ENCODE peak calls at places on chromosomes 4 and X, in eight cellular contexts. M, Z, D, Y, P, B, C and K are unnamed samples. For H3K9me3, the result is how much of the 10 kb centered on the place peaks cover.

GRCh38 chrX:94256396-94256795 is 582.4 kb downstream of the FAM133A start:
- DNase-seq in C (no peak), M (peak), Y (no peak), Z (no peak), B (no peak), P (no peak), D (no peak), K (no peak)

GRCh38 chr4:114257516-114257915 is 278.1 kb upstream of the ARSJ start:
- DNase-seq in P (no peak), M (no peak), Y (no peak), D (no peak), C (no peak), B (no peak), Z (peak), K (no peak)

GRCh38 chrX:29941292-29941691 is 274.1 kb upstream of the MAGEB2 start:
- DNase-seq in B (no peak), P (no peak), M (no peak), Y (no peak), D (no peak), Z (no peak), C (no peak), K (no peak)

GRCh38 chr4:79851625-79852304 is 221.3 kb downstream of the ANTXR2 start:
- DNase-seq in B (no peak), C (no peak), D (no peak), P (no peak), Y (no peak), M (no peak), Z (peak), K (no peak)

GRCh38 chr4:156595041-156595440 is 376.6 kb downstream of the PDGFC start:
- DNase-seq in C (no peak), M (no peak), Z (no peak), P (no peak), Y (no peak), B (no peak), D (no peak), K (no peak)

GRCh38 chrX:38260231-38260630 is 39.6 kb upstream of the SRPX start:
- DNase-seq in B (no peak), D (no peak), Z (no peak), M (peak), C (peak), P (peak), Y (no peak), K (no peak)

GRCh38 chrX:69268637-69269036 is 103.4 kb upstream of the PJA1 start:
- DNase-seq in Z (no peak), Y (no peak), B (no peak), C (no peak), M (no peak), D (no peak), P (no peak), K (no peak)

GRCh38 chr4:35105486-35105885 is 1138.8 kb downstream of the ARAP2 start:
- DNase-seq in B (no peak), D (no peak), M (no peak), C (no peak), Y (peak), Z (no peak), P (no peak), K (no peak)

GRCh38 chr4:151604238-151604637 is 156.6 kb downstream of the GATB start:
- DNase-seq in D (no peak), B (no peak), Z (peak), Y (no peak), P (no peak), C (no peak), M (no peak), K (no peak)

GRCh38 chr4:52103314-52103713 is 52.2 kb downstream of the SPATA18 start:
- DNase-seq in C (peak), Z (peak), Y (no peak), M (no peak), P (peak), B (no peak), D (no peak), K (no peak)

DNA sequence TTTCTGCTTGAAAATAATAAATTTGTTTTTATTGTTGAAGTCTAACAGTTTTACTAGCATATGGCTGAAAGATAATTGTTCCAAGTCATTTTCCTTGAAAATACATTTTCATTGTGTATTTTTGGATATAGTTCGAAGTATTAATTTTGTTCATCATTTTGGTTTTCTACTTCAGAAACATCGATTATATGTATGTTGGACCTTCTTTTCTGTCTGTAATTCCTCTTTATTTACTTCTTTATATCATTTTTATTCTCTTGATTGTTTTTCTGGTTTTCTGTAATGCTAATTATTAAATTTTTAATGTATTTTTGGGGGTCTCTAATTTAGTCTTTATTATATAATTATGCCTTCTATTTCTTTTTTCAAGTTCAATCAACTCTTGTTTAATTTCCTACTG is 407.1 kb upstream of the FRG1 start:
- DNase-seq in Y (no peak), P (no peak), M (no peak), B (no peak), C (no peak), Z (peak), D (no peak), K (no peak)
- H3K9me3 ChIP-seq in Y (under half), P (under half), M (under half), B (under half), C (under half), Z (under half), D (under half), K (under half)

DNA sequence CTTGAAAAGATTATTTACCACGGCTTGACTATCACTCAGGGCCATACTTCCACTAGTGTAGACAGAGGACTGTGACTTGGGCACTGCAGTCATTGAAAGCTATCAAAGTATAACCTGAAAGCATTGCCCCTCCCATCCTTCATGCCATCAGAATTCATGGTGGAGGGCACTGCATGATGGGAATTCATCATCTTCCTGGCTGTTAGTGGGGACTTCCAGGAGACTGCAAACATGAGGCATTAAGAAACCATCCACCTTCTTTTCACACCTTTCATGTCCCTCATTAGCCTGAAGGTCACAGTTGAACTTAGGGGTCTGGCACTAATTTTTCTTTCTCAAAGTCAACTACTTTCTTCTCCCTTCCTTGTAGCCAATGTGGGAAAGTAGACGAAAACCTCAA is 25.8 kb downstream of the VSIG4 start:
- DNase-seq in B (no peak), Y (no peak), D (no peak), Z (no peak), P (no peak), M (no peak), C (no peak), K (no peak)
- H3K4me3 ChIP-seq in B (no peak), Y (no peak), D (no peak), Z (no peak), P (no peak), M (no peak), C (no peak), K (no peak)

GRCh38 chr4:184374006-184374405 is 100.3 kb downstream of the IRF2 start:
- DNase-seq in C (no peak), B (no peak), D (no peak), Z (no peak), P (no peak), M (no peak), Y (no peak), K (no peak)
- H3K9me3 ChIP-seq in C (under half), B (under half), D (under half), Z (under half), P (under half), M (under half), Y (under half), K (under half)

GRCh38 chrX:153974003-153974725 is 1.6 kb downstream of the TMEM187 start:
- DNase-seq in P (peak), Y (no peak), B (no peak), C (no peak), D (no peak), Z (no peak), M (peak), K (no peak)
- H3K4me3 ChIP-seq in P (peak), Y (peak), B (peak), C (peak), D (no peak), Z (peak), M (no peak), K (no peak)

GRCh38 chrX:1140236-1140681 is 72.2 kb downstream of the CRLF2 start:
- DNase-seq in Y (no peak), B (no peak), D (no peak), Z (no peak), C (no peak), M (no peak), P (peak), K (no peak)
- H3K9me3 ChIP-seq in Y (under half), B (under half), D (under half), Z (under half), C (under half), M (under half), P (under half), K (under half)

DNA sequence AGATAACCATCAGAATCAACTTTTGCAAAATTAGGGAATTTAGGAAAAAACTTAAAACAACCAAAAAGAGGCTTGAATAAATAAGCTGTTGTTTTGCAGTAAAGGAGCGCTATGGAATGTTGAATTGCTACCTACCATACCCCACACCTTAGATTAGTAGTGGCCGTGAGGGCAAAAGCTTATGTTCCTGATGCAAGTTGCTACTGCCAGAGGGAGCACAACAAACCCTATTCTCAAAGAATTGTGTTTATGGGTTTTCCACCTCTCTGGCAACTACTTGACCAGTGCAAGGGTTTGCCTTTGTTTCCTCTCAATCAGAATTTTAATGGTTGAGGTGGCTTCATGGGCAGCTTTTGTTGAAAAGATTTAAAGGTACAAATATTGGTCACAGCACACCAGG is 268.1 kb downstream of the LAS1L start:
- DNase-seq in Y (no peak), C (no peak), D (no peak), B (no peak), Z (no peak), P (no peak), M (no peak), K (no peak)
- H3K4me3 ChIP-seq in Y (no peak), C (no peak), D (no peak), B (no peak), Z (no peak), P (no peak), M (no peak), K (no peak)